ENCODE peak calls at places on chromosomes 6 and 20, in six cellular contexts. F is prostate gland; E is ovary; L is CD8-positive, alpha-beta T cell; Q is right cardiac atrium; N is endothelial cell of umbilical vein. S is an unnamed sample.

GRCh38 chr20:19784511-19785172 is 26.6 kb downstream of the RIN2 start:
- DNase-seq in N (peak; percentile 91), E (peak; percentile 37), F (peak; percentile 79), Q (peak; percentile 44), L (no peak), S (peak; percentile 60)

GRCh38 chr6:30548375-30548774 is 7.9 kb downstream of the GNL1 start:
- DNase-seq in F (no peak), E (no peak), N (no peak), Q (no peak), L (no peak), S (no peak)

GRCh38 chr6:106908386-106908840 is 66.1 kb downstream of the CD24 start:
- DNase-seq in E (no peak), L (no peak), Q (no peak), F (no peak), N (no peak), S (no peak)

GRCh38 chr20:5003626-5004025 is 2.3 kb upstream of the SLC23A2 start:
- DNase-seq in L (no peak), N (no peak), Q (no peak), F (no peak), E (no peak), S (no peak)

GRCh38 chr20:53660078-53660909 is 66.7 kb upstream of the ZNF217 start:
- DNase-seq in E (peak; percentile 72), Q (peak; percentile 28), N (peak; percentile 22), F (no peak), L (peak; percentile 53), S (no peak)

GRCh38 chr6:12602342-12602741 is 114.2 kb upstream of the PHACTR1 start:
- DNase-seq in N (peak; percentile 63), L (no peak), E (no peak), F (peak; percentile 10), Q (no peak), S (no peak)

GRCh38 chr20:37243937-37244571 is 17.6 kb downstream of the GHRH start:
- DNase-seq in E (no peak), N (peak; percentile 36), L (no peak), F (peak; percentile 30), Q (peak; percentile 61), S (no peak)

GRCh38 chr6:87357479-87358196 is 13.0 kb downstream of the C6orf163 start:
- DNase-seq in N (no peak), L (no peak), F (no peak), E (no peak), Q (no peak), S (no peak)

GRCh38 chr6:70396796-70397729 is 16.2 kb upstream of the FAM135A start:
- DNase-seq in N (no peak), F (peak; percentile 61), L (no peak), Q (no peak), E (no peak), S (no peak)

GRCh38 chr20:59299961-59300340 is 460 bp upstream of the EDN3 start:
- DNase-seq in E (no peak), L (no peak), N (no peak), Q (no peak), F (peak; percentile 29), S (no peak)

GRCh38 chr20:58783515-58783914 is 67.2 kb downstream of the GNAS-AS1 start:
- DNase-seq in Q (no peak), E (no peak), N (no peak), L (no peak), F (no peak), S (no peak)

GRCh38 chr6:106107043-106107613 is 21.0 kb downstream of the PRDM1 start:
- DNase-seq in E (no peak), L (no peak), N (no peak), F (no peak), Q (no peak), S (no peak)

GRCh38 chr6:167747152-167747427 is 79.6 kb upstream of the AFDN start:
- DNase-seq in L (no peak), F (no peak), E (no peak), N (no peak), Q (no peak), S (no peak)

GRCh38 chr20:58649288-58650180 is 1.5 kb upstream of the STX16 start:
- DNase-seq in Q (peak; percentile 46), L (peak; percentile 48), E (peak; percentile 40), N (no peak), F (no peak), S (no peak)

GRCh38 chr6:42938987-42939809 is 9.9 kb downstream of the CNPY3 start:
- DNase-seq in E (no peak), N (no peak), Q (no peak), F (no peak), L (no peak), S (no peak)

DNA sequence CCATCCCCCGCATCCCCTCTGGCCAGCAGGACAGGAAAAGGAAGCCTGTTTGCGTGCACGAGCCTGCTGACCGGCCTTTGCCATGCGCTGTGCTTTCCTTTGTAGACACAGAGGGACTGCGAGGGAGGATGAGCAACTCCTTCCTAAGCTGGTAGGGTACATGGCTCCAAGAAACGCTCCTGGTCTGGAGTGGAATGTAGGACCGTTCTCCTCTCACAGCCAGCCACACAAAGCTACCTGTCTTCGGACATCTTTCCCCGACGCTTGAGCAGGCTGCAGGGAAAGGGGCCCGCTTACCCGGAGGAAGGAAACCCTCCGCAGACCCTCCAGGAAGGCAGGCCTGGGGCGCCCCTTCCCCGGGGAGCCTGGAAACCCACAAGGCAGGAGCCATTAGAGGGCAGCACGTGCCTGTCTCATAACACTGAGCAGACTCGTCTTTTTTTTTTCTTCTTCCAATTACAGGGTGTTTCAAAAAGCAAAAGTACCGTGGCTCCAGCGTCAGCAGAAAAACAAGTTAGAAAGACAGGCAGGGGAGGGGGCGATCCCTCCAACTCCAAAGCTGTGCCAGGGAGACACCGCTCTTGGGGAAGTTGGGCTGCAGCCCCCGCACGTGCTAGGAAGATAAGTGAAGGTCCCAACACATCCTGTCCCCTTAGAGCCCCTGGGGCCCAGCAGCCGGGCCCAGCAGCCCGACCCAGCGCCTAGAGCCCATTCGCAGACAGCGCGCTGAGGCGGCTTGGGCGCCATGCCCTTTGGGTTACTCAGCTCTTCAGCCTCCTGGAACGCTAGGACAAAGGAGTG is 136.0 kb downstream of the LY86 start:
- DNase-seq in L (peak; percentile 54), N (peak; percentile 90), E (peak; percentile 85), F (peak; percentile 63), Q (peak; percentile 78), S (peak; percentile 63)
- H3K4me3 ChIP-seq in L (peak overlapping the region; percentile 38), N (no peak overlapping the region), E (peak overlapping the region; percentile 34), F (peak overlapping the region; percentile 24), Q (peak overlapping the region; percentile 26), S (no peak overlapping the region)

GRCh38 chr6:28586273-28586672 is 60.6 kb downstream of the GPX5 start:
- DNase-seq in L (no peak), N (no peak), F (no peak), Q (no peak), E (no peak), S (no peak)

GRCh38 chr6:28587746-28588075 is 62.0 kb downstream of the GPX5 start:
- DNase-seq in L (no peak), N (no peak), F (no peak), Q (no peak), E (no peak), S (no peak)

GRCh38 chr6:28589234-28589951 is 63.7 kb downstream of the GPX5 start:
- DNase-seq in N (peak; percentile 81), Q (peak; percentile 24), F (no peak), E (peak; percentile 40), L (no peak), S (peak; percentile 53)

GRCh38 chr6:28585335-28585734 is 59.7 kb downstream of the GPX5 start:
- DNase-seq in E (no peak), F (no peak), L (no peak), Q (no peak), N (no peak), S (no peak)

DNA sequence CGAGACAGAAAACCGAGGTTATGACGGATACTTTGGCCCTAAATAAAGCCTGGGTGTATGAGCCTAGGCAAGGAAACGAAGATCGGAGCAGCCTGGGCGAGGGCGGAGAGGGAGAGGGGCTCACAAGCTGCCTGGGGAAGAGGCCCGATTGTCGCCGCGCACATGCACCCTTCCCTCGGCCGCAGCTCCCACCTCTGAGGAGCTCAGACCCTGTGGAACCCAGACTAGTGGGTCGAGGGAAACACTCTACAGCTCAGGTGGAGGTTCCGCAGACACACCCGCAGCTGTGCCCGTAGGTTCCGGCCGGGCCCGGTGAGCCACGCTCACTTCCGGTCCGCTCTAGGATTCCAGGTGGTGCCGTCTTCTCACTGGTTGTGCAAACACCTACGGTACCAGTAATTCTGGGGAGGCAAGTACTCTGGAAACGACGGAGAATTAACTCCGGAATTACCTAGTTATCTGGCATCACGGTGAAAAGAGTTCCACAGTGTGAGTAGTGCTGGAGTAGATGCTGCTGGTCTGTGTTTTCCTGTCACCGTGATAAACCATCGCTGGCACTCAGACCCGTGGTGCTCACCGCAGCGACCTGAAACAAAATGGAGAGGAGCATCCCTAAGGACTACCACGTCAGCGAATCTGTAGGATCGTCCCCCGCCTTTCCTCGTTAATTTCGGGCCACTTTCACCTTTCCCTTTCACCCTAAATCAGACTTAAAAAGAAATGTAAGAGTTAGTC is 61.5 kb downstream of the GPX5 start:
- DNase-seq in E (peak; percentile 68), N (no peak), L (peak; percentile 58), F (peak; percentile 77), Q (peak; percentile 55), S (peak; percentile 80)
- H3K27ac ChIP-seq in E (no peak overlapping the region), N (no peak overlapping the region), L (no peak overlapping the region), F (peak overlapping the region; percentile 56), Q (no peak overlapping the region), S (peak overlapping the region; percentile 50)

DNA sequence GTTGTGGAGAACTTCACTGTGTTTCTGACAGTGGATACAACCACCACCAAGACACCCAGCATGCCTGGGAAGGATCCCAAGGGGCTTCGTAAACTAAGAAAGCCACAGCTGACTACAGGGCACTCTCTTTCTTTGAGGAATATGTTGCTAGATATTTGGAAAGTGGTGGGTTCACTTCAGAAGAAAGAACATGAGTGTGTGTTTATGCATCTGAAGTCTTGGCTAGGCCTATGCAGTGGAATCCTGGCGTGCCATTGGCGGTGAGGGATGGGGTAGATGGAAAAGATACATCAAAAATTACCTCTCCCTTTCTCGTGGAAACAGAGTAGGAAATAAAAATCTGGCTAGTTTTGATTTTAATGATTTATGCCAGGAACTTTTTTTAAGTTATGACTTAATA is 187.7 kb downstream of the PDE7B start:
- DNase-seq in F (no peak), Q (no peak), E (peak; percentile 30), L (no peak), N (peak; percentile 43), S (no peak)
- H3K4me1 ChIP-seq in F (no peaks in the 10 kb centered on the region), Q (peaks cover 16% of the 10 kb centered on the region), E (peaks cover 12% of the 10 kb centered on the region), L (peaks cover 8% of the 10 kb centered on the region), N (peaks cover 66% of the 10 kb centered on the region), S (peaks cover 10% of the 10 kb centered on the region)

GRCh38 chr6:2841264-2842138 is at the start of gene SERPINB1:
- DNase-seq in F (peak; percentile 63), Q (peak; percentile 94), E (peak; percentile 79), L (peak; percentile 73), N (peak; percentile 88), S (peak; percentile 92)

GRCh38 chr6:2843138-2843740 is 1.6 kb upstream of the SERPINB1 start:
- DNase-seq in Q (no peak), N (no peak), E (no peak), F (no peak), L (no peak), S (peak; percentile 26)

GRCh38 chr6:2839982-2840793 is 1.5 kb downstream of the SERPINB1 start:
- DNase-seq in N (no peak), Q (no peak), E (no peak), F (no peak), L (no peak), S (no peak)

GRCh38 chr6:2840794-2841061 is 935 bp downstream of the SERPINB1 start:
- DNase-seq in E (peak; percentile 33), F (no peak), L (no peak), N (no peak), Q (no peak), S (no peak)

GRCh38 chr6:2842139-2842552 is 483 bp upstream of the SERPINB1 start:
- DNase-seq in Q (no peak), E (no peak), F (no peak), L (no peak), N (no peak), S (no peak)
- H3K4me3 ChIP-seq in Q (peak overlapping the region; percentile 56), E (peak overlapping the region; percentile 69), F (peak overlapping the region; percentile 41), L (peak overlapping the region; percentile 76), N (no peak overlapping the region), S (no peak overlapping the region)

GRCh38 chr6:44201638-44202303 is 15.0 kb upstream of the MYMX start:
- DNase-seq in E (no peak), L (no peak), Q (no peak), F (peak; percentile 73), N (no peak), S (no peak)
- H3K27ac ChIP-seq in E (no peak overlapping the region), L (no peak overlapping the region), Q (no peak overlapping the region), F (peak overlapping the region; percentile 68), N (no peak overlapping the region), S (no peak overlapping the region)

S was measured in lung.